ENCODE peak calls at places on chromosomes 5 and 9, in five cellular contexts. Q is fibroblast of mammary gland; R is mucosa of descending colon; F is stomach; A is CD8-positive, alpha-beta T cell. Z is an unnamed sample.

GRCh38 chr5:1801954-1802295 is 718 bp downstream of the NDUFS6 start:
- DNase-seq in A (no peak), Q (no peak), R (no peak), F (no peak), Z (no peak)

GRCh38 chr5:142767178-142767577 is 3.0 kb upstream of the ARHGAP26 start:
- DNase-seq in Q (no peak), F (no peak), A (no peak), R (no peak), Z (no peak)

GRCh38 chr9:118362596-118362995 is 658.4 kb downstream of the TLR4 start:
- DNase-seq in R (no peak), A (no peak), F (no peak), Q (peak), Z (no peak)

GRCh38 chr9:22454021-22454420 is 7.4 kb downstream of the DMRTA1 start:
- DNase-seq in A (no peak), R (no peak), Q (peak), F (no peak), Z (no peak)

GRCh38 chr5:118692811-118693342 is 295.5 kb downstream of the DTWD2 start:
- DNase-seq in Q (no peak), R (peak), F (no peak), A (no peak), Z (no peak)

GRCh38 chr9:87445646-87446045 is 52.0 kb upstream of the DAPK1 start:
- DNase-seq in Q (peak), F (peak), R (no peak), A (no peak), Z (peak)

GRCh38 chr5:173302546-173303155 is 25.6 kb downstream of the STC2 start:
- DNase-seq in R (no peak), F (no peak), A (no peak), Q (peak), Z (no peak)

GRCh38 chr5:173890195-173890951 is 2.2 kb downstream of the CPEB4 start:
- DNase-seq in Q (peak), R (no peak), F (no peak), A (no peak), Z (no peak)

GRCh38 chr9:87714819-87715218 is 11.1 kb upstream of the CTSL start:
- DNase-seq in F (peak), Q (peak), A (no peak), R (no peak), Z (no peak)

GRCh38 chr5:168679515-168679920 is 100.3 kb upstream of the PANK3 start:
- DNase-seq in Q (peak), F (peak), R (no peak), A (no peak), Z (peak)

GRCh38 chr9:82024931-82025330 is 36.4 kb downstream of the SPATA31D1 start:
- DNase-seq in R (no peak), Q (no peak), F (no peak), A (no peak), Z (no peak)

GRCh38 chr5:128062172-128062746 is 21.3 kb upstream of the SLC12A2 start:
- DNase-seq in Q (peak), F (no peak), A (no peak), R (no peak), Z (no peak)

GRCh38 chr5:123088031-123088805 is 823 bp upstream of the PRDM6 start:
- DNase-seq in A (no peak), Q (no peak), F (no peak), R (no peak), Z (peak)

GRCh38 chr9:34550681-34551270 is 28.0 kb upstream of the ENHO start:
- DNase-seq in F (no peak), A (no peak), Q (no peak), R (no peak), Z (no peak)

GRCh38 chr5:28380172-28380571 is 1341.8 kb upstream of the CDH9 start:
- DNase-seq in R (no peak), Q (no peak), A (no peak), F (no peak), Z (no peak)

GRCh38 chr5:112795944-112796678 is 58.4 kb downstream of the APC start:
- DNase-seq in R (no peak), Q (no peak), F (no peak), A (no peak), Z (no peak)

GRCh38 chr9:136179101-136179616 is 25.8 kb downstream of the LHX3 start:
- DNase-seq in A (no peak), F (no peak), Q (no peak), R (no peak), Z (no peak)

GRCh38 chr9:110606179-110606578 is 26.6 kb upstream of the SVEP1 start:
- DNase-seq in Q (no peak), R (no peak), A (no peak), F (no peak), Z (no peak)

GRCh38 chr5:165143727-165144210 is 1638.3 kb downstream of the MAT2B start:
- DNase-seq in R (no peak), F (no peak), Q (no peak), A (no peak), Z (no peak)

GRCh38 chr5:110909415-110909814 is 162.1 kb upstream of the TSLP start:
- DNase-seq in Q (no peak), F (no peak), R (no peak), A (no peak), Z (no peak)

GRCh38 chr5:165502893-165503696 is 1997.7 kb downstream of the MAT2B start:
- DNase-seq in A (no peak), R (no peak), F (no peak), Q (no peak), Z (no peak)

GRCh38 chr9:3490957-3491356 is 34.8 kb downstream of the RFX3 start:
- DNase-seq in A (no peak), F (no peak), R (no peak), Q (no peak), Z (no peak)

GRCh38 chr5:15844253-15844652 is 335.3 kb downstream of the MARCHF11 start:
- DNase-seq in Q (no peak), R (no peak), A (no peak), F (no peak), Z (no peak)

GRCh38 chr5:2008851-2009629 is 126.3 kb upstream of the IRX4 start:
- DNase-seq in R (no peak), A (no peak), Q (no peak), F (no peak), Z (no peak)

GRCh38 chr9:124000784-124001444 is 10.7 kb upstream of the LHX2 start:
- DNase-seq in A (no peak), Q (no peak), R (no peak), F (no peak), Z (no peak)

GRCh38 chr5:174454890-174455289 is 269.5 kb upstream of the MSX2 start:
- DNase-seq in R (no peak), F (no peak), Q (no peak), A (no peak), Z (no peak)

GRCh38 chr5:150333400-150333799 is 24.1 kb upstream of the TCOF1 start:
- DNase-seq in R (no peak), F (no peak), A (no peak), Q (no peak), Z (no peak)

GRCh38 chr9:8140557-8140956 is 341.0 kb upstream of the DMAC1 start:
- DNase-seq in R (no peak), Q (no peak), F (no peak), A (no peak), Z (no peak)

GRCh38 chr5:75055727-75056144 is 3.4 kb upstream of the GCNT4 start:
- DNase-seq in F (no peak), A (no peak), Q (peak), R (no peak), Z (no peak)

GRCh38 chr5:54959673-54960418 is 25.5 kb downstream of the ESM1 start:
- DNase-seq in Q (peak), F (peak), R (no peak), A (no peak), Z (no peak)
- TF ChIP-seq CTCF in Q (peak), F (no peak), R (no peak), A (no peak), Z (peak)

DNA sequence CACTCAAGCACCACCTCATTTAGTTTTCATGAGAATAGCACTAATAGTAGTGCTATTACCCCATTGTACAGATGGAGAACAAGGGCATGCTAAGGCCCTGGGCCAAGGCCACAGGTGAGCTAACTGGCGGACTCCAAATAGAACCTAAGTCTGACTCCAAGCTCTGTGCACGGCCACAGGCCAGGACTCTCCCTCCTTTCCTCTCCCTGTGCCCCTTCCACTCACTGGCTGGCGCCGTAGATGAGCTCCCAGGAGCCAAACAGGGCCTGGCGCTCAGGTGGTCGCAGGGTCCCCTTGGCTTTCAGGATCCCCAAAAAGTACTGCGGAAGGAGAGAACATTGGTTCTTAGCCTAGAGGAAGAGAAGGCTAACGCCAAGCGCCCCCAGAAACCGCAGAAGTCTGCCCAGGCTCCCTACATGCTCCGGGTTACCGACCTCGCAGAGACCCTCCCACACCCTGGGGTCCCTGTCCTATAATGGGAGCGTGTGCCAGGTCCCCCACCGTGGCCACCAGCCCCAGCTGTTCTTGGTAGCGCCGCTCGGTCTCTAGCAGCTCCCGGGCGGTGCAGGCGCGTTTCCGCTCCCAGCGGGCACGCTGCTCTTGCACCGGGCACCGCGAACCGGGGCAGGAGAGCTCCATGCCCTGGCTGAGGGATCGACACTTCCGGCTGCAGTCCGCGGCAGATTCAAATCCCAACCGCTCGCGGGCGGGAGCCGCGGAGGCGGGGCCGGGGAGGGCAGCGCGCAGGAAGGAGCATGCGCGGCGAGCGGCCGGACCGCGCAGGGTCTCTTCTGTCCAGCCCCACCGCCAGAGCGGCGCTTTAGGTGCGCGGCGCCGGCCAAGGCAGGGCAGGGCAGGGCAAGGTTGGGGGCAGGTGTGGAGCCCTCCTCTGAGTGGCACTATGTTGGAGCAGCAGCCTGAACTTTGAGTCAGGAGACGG is at the start of gene ARHGEF39:
- DNase-seq in F (peak), Q (peak), A (no peak), R (peak), Z (peak)
- TF ChIP-seq CTCF in F (no peak), Q (no peak), A (no peak), R (no peak), Z (peak)

GRCh38 chr9:104780796-104781395 is 17.0 kb downstream of the NIPSNAP3B start:
- DNase-seq in Q (peak), R (no peak), A (no peak), F (no peak), Z (peak)
- TF ChIP-seq CTCF in Q (peak), R (no peak), A (no peak), F (no peak), Z (peak)

GRCh38 chr9:108759835-108760234 is 96.0 kb downstream of the ACTL7B start:
- DNase-seq in Q (no peak), A (no peak), R (no peak), F (no peak), Z (no peak)

GRCh38 chr9:108759399-108759798 is 96.4 kb downstream of the ACTL7B start:
- DNase-seq in R (no peak), A (no peak), Q (no peak), F (no peak), Z (no peak)

GRCh38 chr9:108755979-108756378 is 99.8 kb downstream of the ACTL7B start:
- DNase-seq in R (no peak), F (no peak), A (no peak), Q (no peak), Z (no peak)

GRCh38 chr9:108760841-108761240 is 94.9 kb downstream of the ACTL7B start:
- DNase-seq in R (no peak), A (no peak), F (no peak), Q (peak), Z (no peak)

GRCh38 chr9:108756746-108757490 is 98.9 kb downstream of the ACTL7B start:
- DNase-seq in Q (no peak), A (no peak), R (no peak), F (no peak), Z (no peak)
- TF ChIP-seq CTCF in Q (peak), A (no peak), R (no peak), F (no peak), Z (no peak)